ENCODE peak calls at places on chromosomes 13 and 19, in ten cellular contexts. One of them, this sample, is unnamed.

GRCh38 chr13:33107403-33107760 is 91.2 kb downstream of the KL start:
- DNase-seq in fibroblast of lung: no peak
- DNase-seq in cardiac fibroblast: no peak
- DNase-seq in CD8-positive, alpha-beta T cell: no peak
- DNase-seq in AG04449: no peak
- DNase-seq in IMR-90: no peak
- DNase-seq in tibial artery: no peak
- DNase-seq in brain microvascular endothelial cell: no peak
- DNase-seq in Karpas-422: no peak
- DNase-seq in left lung: no peak
- DNase-seq in this sample: no peak

GRCh38 chr13:45564108-45564507 is 51.4 kb downstream of the ERICH6B start:
- DNase-seq in Karpas-422: peak
- DNase-seq in IMR-90: peak
- DNase-seq in tibial artery: no peak
- DNase-seq in fibroblast of lung: peak
- DNase-seq in cardiac fibroblast: peak
- DNase-seq in CD8-positive, alpha-beta T cell: no peak
- DNase-seq in brain microvascular endothelial cell: peak
- DNase-seq in AG04449: peak
- DNase-seq in left lung: no peak
- DNase-seq in this sample: no peak

GRCh38 chr19:53977429-53977990 is 13.9 kb upstream of the CACNG6 start:
- DNase-seq in brain microvascular endothelial cell: peak
- DNase-seq in left lung: peak
- DNase-seq in AG04449: peak
- DNase-seq in IMR-90: peak
- DNase-seq in cardiac fibroblast: peak
- DNase-seq in fibroblast of lung: peak
- DNase-seq in CD8-positive, alpha-beta T cell: peak
- DNase-seq in Karpas-422: peak
- DNase-seq in tibial artery: peak
- DNase-seq in this sample: peak

GRCh38 chr13:25971499-25972145 is 80.2 kb downstream of the SHISA2 start:
- DNase-seq in brain microvascular endothelial cell: no peak
- DNase-seq in IMR-90: no peak
- DNase-seq in fibroblast of lung: no peak
- DNase-seq in tibial artery: no peak
- DNase-seq in Karpas-422: no peak
- DNase-seq in left lung: no peak
- DNase-seq in cardiac fibroblast: no peak
- DNase-seq in CD8-positive, alpha-beta T cell: peak
- DNase-seq in AG04449: no peak
- DNase-seq in this sample: no peak

GRCh38 chr13:23570931-23571330 is 719 bp downstream of the TNFRSF19 start:
- DNase-seq in CD8-positive, alpha-beta T cell: no peak
- DNase-seq in brain microvascular endothelial cell: no peak
- DNase-seq in cardiac fibroblast: peak
- DNase-seq in Karpas-422: no peak
- DNase-seq in left lung: no peak
- DNase-seq in tibial artery: no peak
- DNase-seq in IMR-90: peak
- DNase-seq in fibroblast of lung: peak
- DNase-seq in AG04449: no peak
- DNase-seq in this sample: no peak

GRCh38 chr19:12721656-12722565 is 1.8 kb downstream of the TNPO2 start:
- DNase-seq in Karpas-422: peak
- DNase-seq in IMR-90: peak
- DNase-seq in left lung: peak
- DNase-seq in fibroblast of lung: peak
- DNase-seq in brain microvascular endothelial cell: peak
- DNase-seq in CD8-positive, alpha-beta T cell: peak
- DNase-seq in tibial artery: peak
- DNase-seq in AG04449: peak
- DNase-seq in cardiac fibroblast: peak
- DNase-seq in this sample: peak

GRCh38 chr13:30241537-30241936 is 65.8 kb downstream of the KATNAL1 start:
- DNase-seq in cardiac fibroblast: peak
- DNase-seq in AG04449: no peak
- DNase-seq in fibroblast of lung: no peak
- DNase-seq in tibial artery: peak
- DNase-seq in CD8-positive, alpha-beta T cell: no peak
- DNase-seq in left lung: no peak
- DNase-seq in Karpas-422: no peak
- DNase-seq in brain microvascular endothelial cell: no peak
- DNase-seq in IMR-90: no peak
- DNase-seq in this sample: peak

GRCh38 chr19:1446713-1447564 is 3.0 kb upstream of the APC2 start:
- DNase-seq in IMR-90: no peak
- DNase-seq in brain microvascular endothelial cell: no peak
- DNase-seq in Karpas-422: peak
- DNase-seq in tibial artery: no peak
- DNase-seq in cardiac fibroblast: no peak
- DNase-seq in fibroblast of lung: no peak
- DNase-seq in AG04449: no peak
- DNase-seq in CD8-positive, alpha-beta T cell: no peak
- DNase-seq in left lung: no peak
- DNase-seq in this sample: peak

GRCh38 chr13:33636955-33637670 is 180.8 kb upstream of the RFC3 start:
- DNase-seq in tibial artery: no peak
- DNase-seq in Karpas-422: no peak
- DNase-seq in AG04449: no peak
- DNase-seq in IMR-90: peak
- DNase-seq in CD8-positive, alpha-beta T cell: no peak
- DNase-seq in left lung: no peak
- DNase-seq in fibroblast of lung: peak
- DNase-seq in cardiac fibroblast: peak
- DNase-seq in brain microvascular endothelial cell: no peak
- DNase-seq in this sample: no peak

GRCh38 chr13:30224732-30225131 is 82.6 kb downstream of the KATNAL1 start:
- DNase-seq in brain microvascular endothelial cell: peak
- DNase-seq in left lung: no peak
- DNase-seq in tibial artery: no peak
- DNase-seq in cardiac fibroblast: peak
- DNase-seq in AG04449: no peak
- DNase-seq in IMR-90: peak
- DNase-seq in Karpas-422: no peak
- DNase-seq in fibroblast of lung: peak
- DNase-seq in CD8-positive, alpha-beta T cell: no peak
- DNase-seq in this sample: peak

GRCh38 chr19:41376998-41377365 is 649 bp downstream of the TMEM91 start:
- DNase-seq in left lung: no peak
- DNase-seq in cardiac fibroblast: no peak
- DNase-seq in CD8-positive, alpha-beta T cell: no peak
- DNase-seq in tibial artery: no peak
- DNase-seq in brain microvascular endothelial cell: no peak
- DNase-seq in fibroblast of lung: no peak
- DNase-seq in AG04449: no peak
- DNase-seq in IMR-90: no peak
- DNase-seq in Karpas-422: no peak
- DNase-seq in this sample: no peak

GRCh38 chr13:28983661-28984060 is 163.5 kb downstream of the MTUS2 start:
- DNase-seq in left lung: no peak
- DNase-seq in tibial artery: no peak
- DNase-seq in AG04449: no peak
- DNase-seq in brain microvascular endothelial cell: no peak
- DNase-seq in Karpas-422: no peak
- DNase-seq in fibroblast of lung: no peak
- DNase-seq in CD8-positive, alpha-beta T cell: no peak
- DNase-seq in cardiac fibroblast: no peak
- DNase-seq in IMR-90: no peak
- DNase-seq in this sample: no peak

GRCh38 chr19:2695288-2695866 is 7.1 kb downstream of the GNG7 start:
- DNase-seq in Karpas-422: no peak
- DNase-seq in fibroblast of lung: no peak
- DNase-seq in tibial artery: peak
- DNase-seq in CD8-positive, alpha-beta T cell: no peak
- DNase-seq in left lung: no peak
- DNase-seq in IMR-90: no peak
- DNase-seq in AG04449: no peak
- DNase-seq in cardiac fibroblast: no peak
- DNase-seq in brain microvascular endothelial cell: no peak
- DNase-seq in this sample: peak

DNA sequence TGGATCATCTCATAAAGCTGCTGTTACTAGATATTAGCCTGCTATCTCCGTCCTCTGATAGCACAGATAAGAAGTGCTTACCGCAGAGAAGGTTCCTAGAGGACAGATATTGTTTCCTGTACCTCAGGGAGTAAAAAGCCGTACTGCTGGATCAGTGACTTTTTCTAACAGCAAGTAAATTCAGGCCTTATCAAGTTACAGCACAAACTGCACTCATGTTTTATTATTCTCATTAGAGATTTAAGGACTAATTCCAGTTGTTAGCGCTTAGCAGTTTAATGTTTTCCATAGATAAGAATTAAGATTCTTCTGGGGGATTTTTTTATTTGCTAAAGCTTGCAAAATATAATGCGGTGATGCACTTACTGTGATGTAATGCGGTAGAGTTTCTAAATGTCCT is 119.0 kb upstream of the OBI1 start:
- DNase-seq in IMR-90: no peak
- DNase-seq in CD8-positive, alpha-beta T cell: no peak
- DNase-seq in cardiac fibroblast: no peak
- DNase-seq in left lung: no peak
- DNase-seq in brain microvascular endothelial cell: no peak
- DNase-seq in tibial artery: no peak
- DNase-seq in Karpas-422: no peak
- DNase-seq in AG04449: no peak
- DNase-seq in fibroblast of lung: no peak
- DNase-seq in this sample: no peak
- H3K4me3 ChIP-seq in IMR-90: no peak
- H3K4me3 ChIP-seq in CD8-positive, alpha-beta T cell: no peak
- H3K4me3 ChIP-seq in cardiac fibroblast: no peak
- H3K4me3 ChIP-seq in left lung: no peak
- H3K4me3 ChIP-seq in brain microvascular endothelial cell: no peak
- H3K4me3 ChIP-seq in tibial artery: no peak
- H3K4me3 ChIP-seq in Karpas-422: no peak
- H3K4me3 ChIP-seq in AG04449: no peak
- H3K4me3 ChIP-seq in fibroblast of lung: no peak
- H3K4me3 ChIP-seq in this sample: no peak

GRCh38 chr13:57286511-57287098 is 119.6 kb downstream of the PRR20E start:
- DNase-seq in Karpas-422: no peak
- DNase-seq in CD8-positive, alpha-beta T cell: no peak
- DNase-seq in left lung: no peak
- DNase-seq in cardiac fibroblast: no peak
- DNase-seq in fibroblast of lung: no peak
- DNase-seq in AG04449: no peak
- DNase-seq in tibial artery: no peak
- DNase-seq in brain microvascular endothelial cell: no peak
- DNase-seq in IMR-90: no peak
- DNase-seq in this sample: no peak
- H3K4me3 ChIP-seq in Karpas-422: no peak
- H3K4me3 ChIP-seq in CD8-positive, alpha-beta T cell: no peak
- H3K4me3 ChIP-seq in left lung: no peak
- H3K4me3 ChIP-seq in cardiac fibroblast: no peak
- H3K4me3 ChIP-seq in fibroblast of lung: no peak
- H3K4me3 ChIP-seq in AG04449: no peak
- H3K4me3 ChIP-seq in tibial artery: no peak
- H3K4me3 ChIP-seq in brain microvascular endothelial cell: no peak
- H3K4me3 ChIP-seq in IMR-90: no peak
- H3K4me3 ChIP-seq in this sample: no peak

GRCh38 chr19:31418055-31418454 is 68.8 kb upstream of the TSHZ3 start:
- DNase-seq in fibroblast of lung: no peak
- DNase-seq in cardiac fibroblast: no peak
- DNase-seq in Karpas-422: no peak
- DNase-seq in IMR-90: no peak
- DNase-seq in tibial artery: no peak
- DNase-seq in brain microvascular endothelial cell: no peak
- DNase-seq in AG04449: no peak
- DNase-seq in CD8-positive, alpha-beta T cell: no peak
- DNase-seq in left lung: no peak
- DNase-seq in this sample: peak
- H3K4me3 ChIP-seq in fibroblast of lung: no peak
- H3K4me3 ChIP-seq in cardiac fibroblast: no peak
- H3K4me3 ChIP-seq in Karpas-422: no peak
- H3K4me3 ChIP-seq in IMR-90: no peak
- H3K4me3 ChIP-seq in tibial artery: no peak
- H3K4me3 ChIP-seq in brain microvascular endothelial cell: no peak
- H3K4me3 ChIP-seq in AG04449: no peak
- H3K4me3 ChIP-seq in CD8-positive, alpha-beta T cell: no peak
- H3K4me3 ChIP-seq in left lung: no peak
- H3K4me3 ChIP-seq in this sample: no peak

GRCh38 chr13:111033172-111034133 is 81.7 kb upstream of the ARHGEF7 start:
- DNase-seq in IMR-90: no peak
- DNase-seq in brain microvascular endothelial cell: no peak
- DNase-seq in tibial artery: no peak
- DNase-seq in AG04449: no peak
- DNase-seq in cardiac fibroblast: no peak
- DNase-seq in fibroblast of lung: no peak
- DNase-seq in Karpas-422: no peak
- DNase-seq in left lung: no peak
- DNase-seq in CD8-positive, alpha-beta T cell: no peak
- DNase-seq in this sample: no peak

GRCh38 chr13:111034811-111035210 is 80.3 kb upstream of the ARHGEF7 start:
- DNase-seq in AG04449: peak
- DNase-seq in tibial artery: no peak
- DNase-seq in IMR-90: peak
- DNase-seq in left lung: no peak
- DNase-seq in cardiac fibroblast: peak
- DNase-seq in fibroblast of lung: peak
- DNase-seq in CD8-positive, alpha-beta T cell: no peak
- DNase-seq in brain microvascular endothelial cell: peak
- DNase-seq in Karpas-422: no peak
- DNase-seq in this sample: peak

GRCh38 chr13:111031531-111031961 is 83.6 kb upstream of the ARHGEF7 start:
- DNase-seq in cardiac fibroblast: peak
- DNase-seq in IMR-90: peak
- DNase-seq in brain microvascular endothelial cell: peak
- DNase-seq in AG04449: peak
- DNase-seq in left lung: no peak
- DNase-seq in CD8-positive, alpha-beta T cell: no peak
- DNase-seq in fibroblast of lung: peak
- DNase-seq in Karpas-422: no peak
- DNase-seq in tibial artery: no peak
- DNase-seq in this sample: peak

GRCh38 chr13:111027481-111028439 is 87.3 kb upstream of the ARHGEF7 start:
- DNase-seq in cardiac fibroblast: peak
- DNase-seq in AG04449: no peak
- DNase-seq in CD8-positive, alpha-beta T cell: no peak
- DNase-seq in tibial artery: no peak
- DNase-seq in brain microvascular endothelial cell: no peak
- DNase-seq in IMR-90: peak
- DNase-seq in Karpas-422: no peak
- DNase-seq in fibroblast of lung: no peak
- DNase-seq in left lung: no peak
- DNase-seq in this sample: no peak

DNA sequence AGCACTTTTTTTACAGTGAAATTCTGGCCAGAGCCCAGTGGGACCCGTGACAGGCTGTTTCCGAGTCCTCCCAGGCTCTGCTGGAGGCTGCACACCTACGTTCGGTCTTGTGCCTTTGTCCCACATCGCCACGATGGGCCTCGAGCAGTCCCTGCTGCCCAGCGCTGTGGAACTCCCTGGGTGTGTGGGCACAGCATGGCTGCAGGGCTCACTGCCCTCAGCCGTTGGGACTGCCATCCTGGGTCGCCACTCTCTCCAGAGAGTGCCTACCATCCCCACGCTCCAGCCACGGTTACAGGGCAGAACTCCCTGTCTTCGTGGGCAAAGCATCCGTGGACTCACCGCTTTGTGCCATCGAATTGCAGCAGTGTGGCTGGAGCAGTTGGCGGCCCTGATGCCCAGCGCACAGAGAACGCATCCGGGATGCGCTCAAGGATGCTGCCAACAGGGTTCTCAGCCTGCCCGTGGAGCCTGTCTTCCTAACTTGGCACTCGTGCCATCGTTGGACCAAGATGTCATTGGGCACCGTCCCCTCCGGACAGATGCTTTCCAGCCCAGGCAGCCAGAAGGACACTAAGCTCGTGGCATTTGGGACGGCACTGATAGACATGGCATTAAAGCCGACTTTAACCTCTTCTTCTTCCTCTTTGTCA is 85.0 kb upstream of the ARHGEF7 start:
- DNase-seq in brain microvascular endothelial cell: no peak
- DNase-seq in left lung: no peak
- DNase-seq in AG04449: no peak
- DNase-seq in CD8-positive, alpha-beta T cell: no peak
- DNase-seq in IMR-90: no peak
- DNase-seq in fibroblast of lung: no peak
- DNase-seq in cardiac fibroblast: no peak
- DNase-seq in tibial artery: no peak
- DNase-seq in Karpas-422: no peak
- DNase-seq in this sample: no peak
- H3K4me3 ChIP-seq in brain microvascular endothelial cell: no peak
- H3K4me3 ChIP-seq in left lung: no peak
- H3K4me3 ChIP-seq in AG04449: no peak
- H3K4me3 ChIP-seq in CD8-positive, alpha-beta T cell: no peak
- H3K4me3 ChIP-seq in IMR-90: no peak
- H3K4me3 ChIP-seq in fibroblast of lung: no peak
- H3K4me3 ChIP-seq in cardiac fibroblast: no peak
- H3K4me3 ChIP-seq in tibial artery: no peak
- H3K4me3 ChIP-seq in Karpas-422: no peak
- H3K4me3 ChIP-seq in this sample: no peak